ENCODE peak calls at places on chromosomes 4 and X, in ten cellular contexts. P is left cardiac atrium, F is cardiac muscle cell, I is RKO, W is GM23248, D is WTC11, C is mammary epithelial cell, X is uterus, H is head of caudate nucleus, O is neural progenitor cell. B is an unnamed sample.

GRCh38 chr4:27506401-27506800 is 645.8 kb downstream of the STIM2 start:
- DNase-seq in P (no peak), F (no peak), I (no peak), W (no peak), D (no peak), C (no peak), X (no peak), H (no peak), O (no peak), B (no peak)

GRCh38 chr4:188295899-188296298 is 156.7 kb downstream of the TRIML1 start:
- DNase-seq in P (no peak), F (peak), I (peak), W (no peak), D (no peak), C (peak), X (no peak), H (no peak), O (no peak), B (peak)

GRCh38 chr4:80498725-80499124 is 163.2 kb downstream of the CFAP299 start:
- DNase-seq in P (no peak), F (no peak), I (no peak), W (no peak), D (no peak), C (no peak), X (no peak), H (no peak), O (no peak), B (no peak)

GRCh38 chr4:109729563-109730293 is at the start of gene PLA2G12A:
- DNase-seq in P (peak), F (peak), I (peak), W (peak), D (peak), C (peak), X (peak), H (peak), O (peak), B (peak)

GRCh38 chrX:47166126-47166525 is 21.1 kb downstream of the RBM10 start:
- DNase-seq in P (no peak), F (peak), I (no peak), W (peak), D (no peak), C (no peak), X (peak), H (no peak), O (no peak), B (no peak)

GRCh38 chr4:3439391-3439790 is 2.4 kb upstream of the HGFAC start:
- DNase-seq in P (peak), F (no peak), I (no peak), W (no peak), D (no peak), C (no peak), X (no peak), H (no peak), O (no peak), B (no peak)

GRCh38 chrX:120468071-120468470 is 1.0 kb downstream of the LAMP2 start:
- DNase-seq in P (no peak), F (no peak), I (no peak), W (no peak), D (no peak), C (peak), X (no peak), H (no peak), O (no peak), B (no peak)

GRCh38 chr4:181004056-181004455 is 1239.1 kb upstream of the TENM3 start:
- DNase-seq in P (no peak), F (no peak), I (no peak), W (peak), D (no peak), C (no peak), X (no peak), H (no peak), O (no peak), B (no peak)

GRCh38 chr4:3362431-3363287 is 69.8 kb downstream of the RGS12 start:
- DNase-seq in P (no peak), F (no peak), I (no peak), W (no peak), D (no peak), C (no peak), X (no peak), H (no peak), O (no peak), B (no peak)

GRCh38 chr4:157702821-157703220 is 470.0 kb downstream of the GASK1B start:
- DNase-seq in P (no peak), F (no peak), I (no peak), W (no peak), D (no peak), C (no peak), X (no peak), H (no peak), O (no peak), B (no peak)

GRCh38 chrX:54423161-54423888 is 16.9 kb upstream of the TSR2 start:
- DNase-seq in P (no peak), F (peak), I (no peak), W (no peak), D (peak), C (no peak), X (no peak), H (no peak), O (peak), B (peak)

GRCh38 chr4:148075438-148075837 is 343.6 kb downstream of the ARHGAP10 start:
- DNase-seq in P (no peak), F (no peak), I (no peak), W (no peak), D (no peak), C (no peak), X (no peak), H (no peak), O (no peak), B (no peak)

B was measured in brain microvascular endothelial cell.